ENCODE peak calls at places on chromosomes 7 and 10, in five cellular contexts. Y is HT1080; U is dorsolateral prefrontal cortex; K is CD8-positive, alpha-beta T cell; M is thoracic aorta. O is an unnamed sample.

GRCh38 chr7:159140170-159140910 is 4.3 kb downstream of the VIPR2 start:
- DNase-seq in K (no peak), U (no peak), Y (no peak), M (no peak), O (no peak)

GRCh38 chr7:132386249-132386681 is 190.0 kb downstream of the PLXNA4 start:
- DNase-seq in M (peak), U (no peak), K (no peak), Y (peak), O (no peak)

GRCh38 chr7:26151096-26151495 is 902 bp upstream of the NFE2L3 start:
- DNase-seq in Y (peak), U (no peak), K (no peak), M (no peak), O (no peak)

GRCh38 chr10:43322321-43322720 is 49.1 kb upstream of the FXYD4 start:
- DNase-seq in K (no peak), Y (no peak), U (peak), M (no peak), O (no peak)

GRCh38 chr10:97542169-97543024 is 30.2 kb upstream of the ANKRD2 start:
- DNase-seq in K (no peak), Y (peak), M (peak), U (peak), O (no peak)

GRCh38 chr7:1232623-1233327 is at the start of gene UNCX:
- DNase-seq in K (no peak), M (no peak), U (no peak), Y (no peak), O (no peak)

GRCh38 chr10:29163746-29164145 is 125.1 kb upstream of the LYZL1 start:
- DNase-seq in Y (peak), U (no peak), K (no peak), M (no peak), O (no peak)

GRCh38 chr7:112898432-112899290 is 108.5 kb upstream of the TMEM168 start:
- DNase-seq in Y (peak), U (no peak), K (peak), M (no peak), O (no peak)

GRCh38 chr10:18687706-18688105 is 28.5 kb downstream of the ARL5B start:
- DNase-seq in K (no peak), M (no peak), U (no peak), Y (no peak), O (no peak)